ENCODE peak calls at places on chromosomes 13 and 19, in five cellular contexts. J is NCI-H1930; O is HAP-1; Q is stimulated activated naive B cell treated with anti-CD40 and anti-IgM and Interleukin-4, amounts not matched to agents 10 μg/mL and 1 μg/mL and 100 μg/mL, for 72 hours; K is AG09309. D is an unnamed sample.

GRCh38 chr19:48569814-48570213 is 17.8 kb downstream of the SULT2B1 start:
- DNase-seq in K (no peak), O (peak; percentile 29), J (no peak), Q (no peak), D (no peak)

GRCh38 chr13:113906566-113906965 is 42.7 kb upstream of the GAS6 start:
- DNase-seq in J (no peak), K (no peak), Q (no peak), O (no peak), D (no peak)

GRCh38 chr13:60351326-60351725 is 45.7 kb upstream of the TDRD3 start:
- DNase-seq in J (no peak), Q (no peak), K (peak; percentile 37), O (no peak), D (no peak)

GRCh38 chr19:17209126-17210036 is 5.8 kb upstream of the USE1 start:
- DNase-seq in J (no peak), O (peak; percentile 62), Q (peak; percentile 33), K (no peak), D (peak; percentile 78)

GRCh38 chr13:33367931-33368330 is 82.4 kb upstream of the STARD13 start:
- DNase-seq in Q (no peak), K (no peak), J (no peak), O (no peak), D (no peak)

GRCh38 chr19:57276430-57276829 is 3.9 kb upstream of the ZNF460 start:
- DNase-seq in K (no peak), O (no peak), J (no peak), Q (no peak), D (no peak)

GRCh38 chr19:10419646-10420443 is 493 bp upstream of the PDE4A start:
- DNase-seq in K (no peak), O (peak; percentile 88), J (peak; percentile 59), Q (peak; percentile 71), D (peak; percentile 83)

GRCh38 chr19:19053508-19054314 is 10.1 kb upstream of the SLC25A42 start:
- DNase-seq in O (no peak), J (peak; percentile 47), Q (no peak), K (no peak), D (no peak)

GRCh38 chr13:112453874-112454647 is 77.9 kb downstream of the SPACA7 start:
- DNase-seq in O (no peak), J (no peak), K (no peak), Q (no peak), D (no peak)